ENCODE peak calls at places on chromosomes 3 and 15, in six cellular contexts. One of them, this sample, is unnamed.
A peak's percentile ranks its signal among the peaks of the same experiment; 100 is the strongest.

GRCh38 chr3:65479967-65480366 is 558.8 kb downstream of the MAGI1 start:
- DNase-seq in endothelial cell: no peak
- DNase-seq in stomach: no peak
- DNase-seq in GM12864: no peak
- DNase-seq in mesothelial cell of epicardium: no peak
- DNase-seq in cardiac fibroblast: peak; percentile 33
- DNase-seq in this sample: no peak

GRCh38 chr3:16945330-16945729 is 60.6 kb downstream of the PLCL2 start:
- DNase-seq in cardiac fibroblast: peak; percentile 41
- DNase-seq in mesothelial cell of epicardium: no peak
- DNase-seq in endothelial cell: no peak
- DNase-seq in stomach: no peak
- DNase-seq in GM12864: no peak
- DNase-seq in this sample: no peak

GRCh38 chr15:71003314-71003713 is 110.7 kb downstream of the LRRC49 start:
- DNase-seq in GM12864: no peak
- DNase-seq in endothelial cell: no peak
- DNase-seq in mesothelial cell of epicardium: no peak
- DNase-seq in cardiac fibroblast: peak; percentile 5
- DNase-seq in stomach: no peak
- DNase-seq in this sample: no peak

GRCh38 chr3:165796701-165797100 is 40.5 kb downstream of the BCHE start:
- DNase-seq in GM12864: no peak
- DNase-seq in mesothelial cell of epicardium: no peak
- DNase-seq in cardiac fibroblast: no peak
- DNase-seq in endothelial cell: no peak
- DNase-seq in stomach: no peak
- DNase-seq in this sample: no peak

GRCh38 chr3:62548806-62549205 is 175.5 kb upstream of the FEZF2 start:
- DNase-seq in mesothelial cell of epicardium: no peak
- DNase-seq in stomach: no peak
- DNase-seq in cardiac fibroblast: no peak
- DNase-seq in GM12864: no peak
- DNase-seq in endothelial cell: no peak
- DNase-seq in this sample: no peak

GRCh38 chr3:156750874-156751245 is 75.3 kb upstream of the LEKR1 start:
- DNase-seq in GM12864: no peak
- DNase-seq in mesothelial cell of epicardium: no peak
- DNase-seq in stomach: no peak
- DNase-seq in cardiac fibroblast: peak; percentile 38
- DNase-seq in endothelial cell: no peak
- DNase-seq in this sample: no peak

GRCh38 chr15:39495871-39496459 is 84.9 kb upstream of the THBS1 start:
- DNase-seq in cardiac fibroblast: peak; percentile 68
- DNase-seq in stomach: no peak
- DNase-seq in endothelial cell: no peak
- DNase-seq in mesothelial cell of epicardium: no peak
- DNase-seq in GM12864: no peak
- DNase-seq in this sample: no peak

GRCh38 chr15:50083424-50084025 is 35.5 kb downstream of the ATP8B4 start:
- DNase-seq in cardiac fibroblast: no peak
- DNase-seq in mesothelial cell of epicardium: no peak
- DNase-seq in endothelial cell: no peak
- DNase-seq in stomach: no peak
- DNase-seq in GM12864: no peak
- DNase-seq in this sample: no peak

GRCh38 chr15:85443593-85444328 is 63.4 kb downstream of the AKAP13 start:
- DNase-seq in endothelial cell: peak; percentile 9
- DNase-seq in GM12864: peak; percentile 76
- DNase-seq in cardiac fibroblast: peak; percentile 56
- DNase-seq in stomach: no peak
- DNase-seq in mesothelial cell of epicardium: no peak
- DNase-seq in this sample: no peak

GRCh38 chr3:45026038-45026437 is at the start of gene CLEC3B:
- DNase-seq in mesothelial cell of epicardium: no peak
- DNase-seq in stomach: no peak
- DNase-seq in cardiac fibroblast: peak; percentile 85
- DNase-seq in GM12864: no peak
- DNase-seq in endothelial cell: no peak
- DNase-seq in this sample: no peak

GRCh38 chr3:135148431-135148830 is 353.4 kb downstream of the EPHB1 start:
- DNase-seq in stomach: no peak
- DNase-seq in endothelial cell: no peak
- DNase-seq in mesothelial cell of epicardium: no peak
- DNase-seq in cardiac fibroblast: no peak
- DNase-seq in GM12864: no peak
- DNase-seq in this sample: no peak

GRCh38 chr3:4153771-4154170 is 149.4 kb upstream of the SETMAR start:
- DNase-seq in endothelial cell: no peak
- DNase-seq in cardiac fibroblast: no peak
- DNase-seq in GM12864: no peak
- DNase-seq in mesothelial cell of epicardium: no peak
- DNase-seq in stomach: no peak
- DNase-seq in this sample: no peak

GRCh38 chr15:57611119-57611518 is 19.4 kb downstream of the MYZAP start:
- DNase-seq in cardiac fibroblast: no peak
- DNase-seq in GM12864: no peak
- DNase-seq in mesothelial cell of epicardium: no peak
- DNase-seq in stomach: peak; percentile 73
- DNase-seq in endothelial cell: no peak
- DNase-seq in this sample: no peak

GRCh38 chr3:68306571-68306970 is 625.8 kb downstream of the TAFA4 start:
- DNase-seq in stomach: no peak
- DNase-seq in endothelial cell: peak; percentile 56
- DNase-seq in cardiac fibroblast: no peak
- DNase-seq in GM12864: no peak
- DNase-seq in mesothelial cell of epicardium: peak; percentile 58
- DNase-seq in this sample: peak; percentile 8

GRCh38 chr3:170049146-170050000 is 11.6 kb downstream of the GPR160 start:
- DNase-seq in mesothelial cell of epicardium: no peak
- DNase-seq in GM12864: no peak
- DNase-seq in endothelial cell: no peak
- DNase-seq in stomach: peak; percentile 82
- DNase-seq in cardiac fibroblast: peak; percentile 20
- DNase-seq in this sample: no peak

GRCh38 chr3:39644176-39644575 is 165.2 kb upstream of the MYRIP start:
- DNase-seq in cardiac fibroblast: peak; percentile 79
- DNase-seq in mesothelial cell of epicardium: no peak
- DNase-seq in stomach: no peak
- DNase-seq in GM12864: no peak
- DNase-seq in endothelial cell: no peak
- DNase-seq in this sample: no peak

GRCh38 chr3:178003756-178004155 is 532.5 kb upstream of the KCNMB2 start:
- DNase-seq in stomach: no peak
- DNase-seq in cardiac fibroblast: peak; percentile 15
- DNase-seq in mesothelial cell of epicardium: no peak
- DNase-seq in GM12864: no peak
- DNase-seq in endothelial cell: no peak
- DNase-seq in this sample: no peak

GRCh38 chr15:31262901-31263671 is 63.5 kb upstream of the KLF13 start:
- DNase-seq in mesothelial cell of epicardium: peak; percentile 31
- DNase-seq in cardiac fibroblast: peak; percentile 52
- DNase-seq in stomach: peak; percentile 30
- DNase-seq in GM12864: peak; percentile 88
- DNase-seq in endothelial cell: no peak
- DNase-seq in this sample: peak; percentile 71

GRCh38 chr3:46266598-46266997 is 24.3 kb downstream of the CCR3 start:
- DNase-seq in mesothelial cell of epicardium: no peak
- DNase-seq in stomach: no peak
- DNase-seq in endothelial cell: no peak
- DNase-seq in cardiac fibroblast: no peak
- DNase-seq in GM12864: no peak
- DNase-seq in this sample: no peak

GRCh38 chr3:66037330-66037985 is 1.3 kb downstream of the MAGI1 start:
- DNase-seq in endothelial cell: peak; percentile 50
- DNase-seq in GM12864: no peak
- DNase-seq in stomach: peak; percentile 60
- DNase-seq in cardiac fibroblast: peak; percentile 62
- DNase-seq in mesothelial cell of epicardium: peak; percentile 56
- DNase-seq in this sample: peak; percentile 40

GRCh38 chr3:190366145-190366544 is 21.8 kb upstream of the CLDN16 start:
- DNase-seq in mesothelial cell of epicardium: no peak
- DNase-seq in endothelial cell: no peak
- DNase-seq in stomach: no peak
- DNase-seq in GM12864: no peak
- DNase-seq in cardiac fibroblast: peak; percentile 36
- DNase-seq in this sample: no peak

GRCh38 chr3:197482001-197482400 is 73.8 kb downstream of the BDH1 start:
- DNase-seq in GM12864: no peak
- DNase-seq in endothelial cell: no peak
- DNase-seq in stomach: no peak
- DNase-seq in mesothelial cell of epicardium: no peak
- DNase-seq in cardiac fibroblast: no peak
- DNase-seq in this sample: no peak

GRCh38 chr3:119681279-119681678 is 4.1 kb upstream of the COX17 start:
- DNase-seq in endothelial cell: no peak
- DNase-seq in stomach: no peak
- DNase-seq in mesothelial cell of epicardium: no peak
- DNase-seq in cardiac fibroblast: peak; percentile 67
- DNase-seq in GM12864: no peak
- DNase-seq in this sample: peak; percentile 44

GRCh38 chr3:101216710-101217457 is 103.5 kb downstream of the IMPG2 start:
- DNase-seq in GM12864: no peak
- DNase-seq in cardiac fibroblast: peak; percentile 45
- DNase-seq in endothelial cell: no peak
- DNase-seq in stomach: no peak
- DNase-seq in mesothelial cell of epicardium: no peak
- DNase-seq in this sample: no peak

GRCh38 chr3:52253314-52254260 is 8.0 kb downstream of the PPM1M start:
- DNase-seq in cardiac fibroblast: no peak
- DNase-seq in mesothelial cell of epicardium: no peak
- DNase-seq in GM12864: peak; percentile 86
- DNase-seq in endothelial cell: no peak
- DNase-seq in stomach: peak; percentile 48
- DNase-seq in this sample: peak; percentile 89

GRCh38 chr3:133383175-133383574 is 16.7 kb upstream of the BFSP2 start:
- DNase-seq in GM12864: no peak
- DNase-seq in mesothelial cell of epicardium: no peak
- DNase-seq in cardiac fibroblast: no peak
- DNase-seq in endothelial cell: no peak
- DNase-seq in stomach: peak; percentile 42
- DNase-seq in this sample: no peak

GRCh38 chr3:59423707-59424106 is 373.9 kb upstream of the CFAP20DC start:
- DNase-seq in cardiac fibroblast: no peak
- DNase-seq in endothelial cell: no peak
- DNase-seq in mesothelial cell of epicardium: no peak
- DNase-seq in stomach: no peak
- DNase-seq in GM12864: no peak
- DNase-seq in this sample: no peak
- TF ChIP-seq CTCF in cardiac fibroblast: no peak
- TF ChIP-seq CTCF in endothelial cell: no peak
- TF ChIP-seq CTCF in mesothelial cell of epicardium: no peak
- TF ChIP-seq CTCF in stomach: no peak
- TF ChIP-seq CTCF in GM12864: no peak
- TF ChIP-seq CTCF in this sample: no peak

GRCh38 chr15:36644156-36644896 is 64.9 kb downstream of the CDIN1 start:
- DNase-seq in GM12864: no peak
- DNase-seq in mesothelial cell of epicardium: no peak
- DNase-seq in endothelial cell: no peak
- DNase-seq in cardiac fibroblast: no peak
- DNase-seq in stomach: no peak
- DNase-seq in this sample: no peak

GRCh38 chr15:36642311-36642710 is 62.9 kb downstream of the CDIN1 start:
- DNase-seq in GM12864: no peak
- DNase-seq in endothelial cell: no peak
- DNase-seq in cardiac fibroblast: no peak
- DNase-seq in mesothelial cell of epicardium: no peak
- DNase-seq in stomach: no peak
- DNase-seq in this sample: no peak

GRCh38 chr15:36643551-36643950 is 64.1 kb downstream of the CDIN1 start:
- DNase-seq in cardiac fibroblast: no peak
- DNase-seq in stomach: no peak
- DNase-seq in endothelial cell: no peak
- DNase-seq in GM12864: no peak
- DNase-seq in mesothelial cell of epicardium: no peak
- DNase-seq in this sample: no peak

GRCh38 chr15:36645106-36645505 is 65.7 kb downstream of the CDIN1 start:
- DNase-seq in cardiac fibroblast: peak; percentile 44
- DNase-seq in stomach: no peak
- DNase-seq in mesothelial cell of epicardium: no peak
- DNase-seq in endothelial cell: no peak
- DNase-seq in GM12864: no peak
- DNase-seq in this sample: no peak
- TF ChIP-seq CTCF in cardiac fibroblast: peak; percentile 3
- TF ChIP-seq CTCF in stomach: no peak
- TF ChIP-seq CTCF in mesothelial cell of epicardium: no peak
- TF ChIP-seq CTCF in endothelial cell: no peak
- TF ChIP-seq CTCF in GM12864: no peak
- TF ChIP-seq CTCF in this sample: no peak

GRCh38 chr3:22685598-22685997 is 517.5 kb upstream of the UBE2E2 start:
- DNase-seq in GM12864: no peak
- DNase-seq in endothelial cell: peak; percentile 15
- DNase-seq in cardiac fibroblast: no peak
- DNase-seq in stomach: no peak
- DNase-seq in mesothelial cell of epicardium: no peak
- DNase-seq in this sample: no peak
- TF ChIP-seq CTCF in GM12864: peak; percentile 35
- TF ChIP-seq CTCF in endothelial cell: no peak
- TF ChIP-seq CTCF in cardiac fibroblast: peak; percentile 33
- TF ChIP-seq CTCF in stomach: no peak
- TF ChIP-seq CTCF in mesothelial cell of epicardium: no peak
- TF ChIP-seq CTCF in this sample: no peak

GRCh38 chr3:127747751-127748521 is 74.4 kb downstream of the MGLL start:
- DNase-seq in cardiac fibroblast: peak; percentile 80
- DNase-seq in endothelial cell: no peak
- DNase-seq in stomach: peak; percentile 77
- DNase-seq in GM12864: no peak
- DNase-seq in mesothelial cell of epicardium: no peak
- DNase-seq in this sample: no peak
- TF ChIP-seq CTCF in cardiac fibroblast: peak; percentile 10
- TF ChIP-seq CTCF in endothelial cell: no peak
- TF ChIP-seq CTCF in stomach: peak; percentile 29
- TF ChIP-seq CTCF in GM12864: no peak
- TF ChIP-seq CTCF in mesothelial cell of epicardium: no peak
- TF ChIP-seq CTCF in this sample: no peak